ENCODE peak calls at places on chromosome 16, in eight cellular contexts. One of them, this sample, is unnamed.

GRCh38 chr16:23310744-23311143 is 8.6 kb downstream of the SCNN1B start:
- DNase-seq in tibial nerve: no peak
- DNase-seq in stomach: no peak
- DNase-seq in A549: no peak
- DNase-seq in GM12878: no peak
- DNase-seq in K562: no peak
- DNase-seq in ovary: no peak
- DNase-seq in sigmoid colon: no peak
- DNase-seq in this sample: no peak

GRCh38 chr16:86576591-86577313 is 1.6 kb upstream of the FOXL1 start:
- DNase-seq in K562: peak; percentile 15
- DNase-seq in ovary: no peak
- DNase-seq in sigmoid colon: no peak
- DNase-seq in GM12878: no peak
- DNase-seq in A549: no peak
- DNase-seq in stomach: no peak
- DNase-seq in tibial nerve: no peak
- DNase-seq in this sample: no peak

GRCh38 chr16:71230122-71230845 is at the start of gene HYDIN:
- DNase-seq in K562: peak; percentile 78
- DNase-seq in A549: peak; percentile 67
- DNase-seq in tibial nerve: no peak
- DNase-seq in stomach: no peak
- DNase-seq in GM12878: no peak
- DNase-seq in ovary: peak; percentile 26
- DNase-seq in sigmoid colon: no peak
- DNase-seq in this sample: peak; percentile 41

GRCh38 chr16:68921654-68922053 is 78.3 kb downstream of the TANGO6 start:
- DNase-seq in sigmoid colon: no peak
- DNase-seq in K562: no peak
- DNase-seq in A549: peak; percentile 90
- DNase-seq in GM12878: no peak
- DNase-seq in ovary: no peak
- DNase-seq in stomach: peak; percentile 38
- DNase-seq in tibial nerve: no peak
- DNase-seq in this sample: peak; percentile 38

GRCh38 chr16:30065943-30066881 is 652 bp downstream of the ALDOA start:
- DNase-seq in K562: peak; percentile 73
- DNase-seq in tibial nerve: peak; percentile 35
- DNase-seq in stomach: no peak
- DNase-seq in sigmoid colon: no peak
- DNase-seq in ovary: no peak
- DNase-seq in GM12878: no peak
- DNase-seq in A549: peak; percentile 43
- DNase-seq in this sample: peak; percentile 21

GRCh38 chr16:1734123-1734522 is 28.1 kb downstream of the MAPK8IP3 start:
- DNase-seq in sigmoid colon: no peak
- DNase-seq in ovary: no peak
- DNase-seq in A549: no peak
- DNase-seq in tibial nerve: no peak
- DNase-seq in K562: no peak
- DNase-seq in stomach: no peak
- DNase-seq in GM12878: no peak
- DNase-seq in this sample: no peak

GRCh38 chr16:85968041-85968920 is 69.3 kb downstream of the IRF8 start:
- DNase-seq in GM12878: no peak
- DNase-seq in stomach: no peak
- DNase-seq in sigmoid colon: no peak
- DNase-seq in K562: no peak
- DNase-seq in ovary: no peak
- DNase-seq in A549: no peak
- DNase-seq in tibial nerve: no peak
- DNase-seq in this sample: no peak

GRCh38 chr16:47109361-47109760 is 34.4 kb downstream of the NETO2 start:
- DNase-seq in K562: no peak
- DNase-seq in stomach: no peak
- DNase-seq in GM12878: no peak
- DNase-seq in A549: no peak
- DNase-seq in sigmoid colon: no peak
- DNase-seq in ovary: no peak
- DNase-seq in tibial nerve: no peak
- DNase-seq in this sample: no peak

GRCh38 chr16:22813223-22813945 is 578 bp upstream of the HS3ST2 start:
- DNase-seq in sigmoid colon: peak; percentile 67
- DNase-seq in stomach: peak; percentile 32
- DNase-seq in ovary: no peak
- DNase-seq in GM12878: no peak
- DNase-seq in A549: no peak
- DNase-seq in tibial nerve: no peak
- DNase-seq in K562: peak; percentile 47
- DNase-seq in this sample: peak; percentile 32

GRCh38 chr16:12426122-12426521 is 377.6 kb downstream of the CPPED1 start:
- DNase-seq in sigmoid colon: no peak
- DNase-seq in A549: no peak
- DNase-seq in stomach: no peak
- DNase-seq in ovary: no peak
- DNase-seq in K562: peak; percentile 43
- DNase-seq in GM12878: no peak
- DNase-seq in tibial nerve: no peak
- DNase-seq in this sample: no peak

GRCh38 chr16:29736112-29736511 is 9.7 kb downstream of the C16orf54 start:
- DNase-seq in GM12878: no peak
- DNase-seq in tibial nerve: no peak
- DNase-seq in ovary: no peak
- DNase-seq in K562: peak; percentile 15
- DNase-seq in sigmoid colon: no peak
- DNase-seq in A549: peak; percentile 16
- DNase-seq in stomach: no peak
- DNase-seq in this sample: no peak

GRCh38 chr16:23061669-23062068 is 87.6 kb downstream of the USP31 start:
- DNase-seq in GM12878: no peak
- DNase-seq in sigmoid colon: no peak
- DNase-seq in K562: no peak
- DNase-seq in tibial nerve: no peak
- DNase-seq in ovary: no peak
- DNase-seq in A549: no peak
- DNase-seq in stomach: no peak
- DNase-seq in this sample: no peak

GRCh38 chr16:73060216-73060615 is 12.3 kb upstream of the ZFHX3 start:
- DNase-seq in stomach: no peak
- DNase-seq in tibial nerve: no peak
- DNase-seq in GM12878: no peak
- DNase-seq in K562: no peak
- DNase-seq in A549: peak; percentile 40
- DNase-seq in sigmoid colon: peak; percentile 57
- DNase-seq in ovary: no peak
- DNase-seq in this sample: no peak

GRCh38 chr16:78862022-78862421 is 738.5 kb downstream of the MAF start:
- DNase-seq in GM12878: no peak
- DNase-seq in ovary: no peak
- DNase-seq in tibial nerve: no peak
- DNase-seq in stomach: no peak
- DNase-seq in K562: no peak
- DNase-seq in A549: no peak
- DNase-seq in sigmoid colon: no peak
- DNase-seq in this sample: no peak

GRCh38 chr16:2924901-2925820 is 13.4 kb downstream of the FLYWCH1 start:
- DNase-seq in A549: no peak
- DNase-seq in tibial nerve: no peak
- DNase-seq in sigmoid colon: no peak
- DNase-seq in stomach: no peak
- DNase-seq in GM12878: no peak
- DNase-seq in ovary: no peak
- DNase-seq in K562: no peak
- DNase-seq in this sample: no peak

GRCh38 chr16:13421726-13422125 is 498.2 kb upstream of the ERCC4 start:
- DNase-seq in tibial nerve: no peak
- DNase-seq in sigmoid colon: no peak
- DNase-seq in A549: no peak
- DNase-seq in ovary: no peak
- DNase-seq in GM12878: no peak
- DNase-seq in stomach: no peak
- DNase-seq in K562: no peak
- DNase-seq in this sample: no peak

GRCh38 chr16:424623-425081 is 797 bp upstream of the RAB11FIP3 start:
- DNase-seq in K562: no peak
- DNase-seq in GM12878: no peak
- DNase-seq in sigmoid colon: peak; percentile 83
- DNase-seq in tibial nerve: no peak
- DNase-seq in stomach: peak; percentile 40
- DNase-seq in ovary: peak; percentile 60
- DNase-seq in A549: peak; percentile 40
- DNase-seq in this sample: peak; percentile 44

GRCh38 chr16:71971571-71971970 is 28.6 kb downstream of the PKD1L3 start:
- DNase-seq in ovary: no peak
- DNase-seq in sigmoid colon: no peak
- DNase-seq in stomach: no peak
- DNase-seq in GM12878: no peak
- DNase-seq in A549: no peak
- DNase-seq in K562: no peak
- DNase-seq in tibial nerve: no peak
- DNase-seq in this sample: no peak

GRCh38 chr16:9033125-9033830 is 58.2 kb upstream of the HAPSTR1 start:
- DNase-seq in tibial nerve: no peak
- DNase-seq in stomach: peak; percentile 64
- DNase-seq in sigmoid colon: no peak
- DNase-seq in A549: peak; percentile 83
- DNase-seq in GM12878: no peak
- DNase-seq in ovary: no peak
- DNase-seq in K562: peak; percentile 36
- DNase-seq in this sample: peak; percentile 59

GRCh38 chr16:56611281-56611833 is 3.0 kb downstream of the MT2A start:
- DNase-seq in GM12878: no peak
- DNase-seq in sigmoid colon: no peak
- DNase-seq in tibial nerve: no peak
- DNase-seq in ovary: no peak
- DNase-seq in A549: peak; percentile 36
- DNase-seq in stomach: peak; percentile 69
- DNase-seq in K562: no peak
- DNase-seq in this sample: no peak
- H3K27ac ChIP-seq in GM12878: no peak overlapping the region
- H3K27ac ChIP-seq in sigmoid colon: peak overlapping the region; percentile 91
- H3K27ac ChIP-seq in tibial nerve: peak overlapping the region; percentile 96
- H3K27ac ChIP-seq in ovary: no peak overlapping the region
- H3K27ac ChIP-seq in A549: peak overlapping the region; percentile 96
- H3K27ac ChIP-seq in stomach: peak overlapping the region; percentile 93
- H3K27ac ChIP-seq in K562: no peak overlapping the region
- H3K27ac ChIP-seq in this sample: peak overlapping the region; percentile 89

GRCh38 chr16:48538746-48539484 is 71.1 kb downstream of the N4BP1 start:
- DNase-seq in K562: peak; percentile 37
- DNase-seq in stomach: no peak
- DNase-seq in GM12878: no peak
- DNase-seq in sigmoid colon: peak; percentile 62
- DNase-seq in ovary: no peak
- DNase-seq in tibial nerve: no peak
- DNase-seq in A549: no peak
- DNase-seq in this sample: no peak
- TF ChIP-seq EP300 in K562: no peak
- TF ChIP-seq EP300 in stomach: no peak
- TF ChIP-seq EP300 in GM12878: no peak
- TF ChIP-seq EP300 in sigmoid colon: no peak
- TF ChIP-seq EP300 in ovary: no peak
- TF ChIP-seq EP300 in tibial nerve: no peak
- TF ChIP-seq EP300 in A549: no peak
- TF ChIP-seq EP300 in this sample: no peak

DNA sequence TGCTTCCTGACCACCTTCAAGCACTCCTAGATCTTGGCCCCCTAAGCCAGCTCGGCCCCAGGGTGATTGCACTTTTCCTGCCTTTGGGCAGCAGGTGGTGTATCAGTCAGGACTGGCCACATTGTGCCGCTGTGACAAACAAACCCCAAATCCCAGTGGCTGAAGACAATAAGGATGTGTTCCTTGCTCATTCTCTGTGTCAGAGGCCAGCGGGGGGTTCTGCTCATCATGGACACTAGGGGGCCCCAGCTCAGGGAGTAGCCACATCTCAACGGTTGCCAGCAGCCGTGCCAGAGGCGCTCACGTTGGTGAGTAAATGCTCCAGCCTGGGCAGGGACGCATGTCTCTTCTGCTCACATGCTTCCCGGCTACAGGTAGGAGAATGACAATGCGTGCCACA is 60.4 kb downstream of the ZDHHC7 start:
- DNase-seq in ovary: no peak
- DNase-seq in A549: peak; percentile 66
- DNase-seq in GM12878: no peak
- DNase-seq in stomach: no peak
- DNase-seq in sigmoid colon: no peak
- DNase-seq in K562: peak; percentile 65
- DNase-seq in tibial nerve: no peak
- DNase-seq in this sample: no peak
- TF ChIP-seq CTCF in ovary: no peak
- TF ChIP-seq CTCF in A549: peak; percentile 19
- TF ChIP-seq CTCF in GM12878: peak; percentile 8
- TF ChIP-seq CTCF in stomach: no peak
- TF ChIP-seq CTCF in sigmoid colon: no peak
- TF ChIP-seq CTCF in K562: peak; percentile 51
- TF ChIP-seq CTCF in tibial nerve: no peak
- TF ChIP-seq CTCF in this sample: no peak

GRCh38 chr16:67116388-67117311 is 6.9 kb downstream of the PHAF1 start:
- DNase-seq in GM12878: no peak
- DNase-seq in tibial nerve: no peak
- DNase-seq in A549: no peak
- DNase-seq in sigmoid colon: peak; percentile 10
- DNase-seq in K562: no peak
- DNase-seq in ovary: no peak
- DNase-seq in stomach: no peak
- DNase-seq in this sample: no peak

GRCh38 chr16:67112591-67113399 is 3.1 kb downstream of the PHAF1 start:
- DNase-seq in K562: no peak
- DNase-seq in A549: no peak
- DNase-seq in stomach: no peak
- DNase-seq in tibial nerve: no peak
- DNase-seq in GM12878: no peak
- DNase-seq in sigmoid colon: no peak
- DNase-seq in ovary: no peak
- DNase-seq in this sample: no peak

GRCh38 chr16:67117716-67118115 is 8.0 kb downstream of the PHAF1 start:
- DNase-seq in GM12878: no peak
- DNase-seq in K562: no peak
- DNase-seq in stomach: no peak
- DNase-seq in tibial nerve: no peak
- DNase-seq in A549: no peak
- DNase-seq in sigmoid colon: peak; percentile 21
- DNase-seq in ovary: no peak
- DNase-seq in this sample: no peak

GRCh38 chr16:67114793-67115192 is 5.1 kb downstream of the PHAF1 start:
- DNase-seq in stomach: no peak
- DNase-seq in sigmoid colon: no peak
- DNase-seq in K562: no peak
- DNase-seq in tibial nerve: no peak
- DNase-seq in GM12878: no peak
- DNase-seq in ovary: no peak
- DNase-seq in A549: no peak
- DNase-seq in this sample: no peak

DNA sequence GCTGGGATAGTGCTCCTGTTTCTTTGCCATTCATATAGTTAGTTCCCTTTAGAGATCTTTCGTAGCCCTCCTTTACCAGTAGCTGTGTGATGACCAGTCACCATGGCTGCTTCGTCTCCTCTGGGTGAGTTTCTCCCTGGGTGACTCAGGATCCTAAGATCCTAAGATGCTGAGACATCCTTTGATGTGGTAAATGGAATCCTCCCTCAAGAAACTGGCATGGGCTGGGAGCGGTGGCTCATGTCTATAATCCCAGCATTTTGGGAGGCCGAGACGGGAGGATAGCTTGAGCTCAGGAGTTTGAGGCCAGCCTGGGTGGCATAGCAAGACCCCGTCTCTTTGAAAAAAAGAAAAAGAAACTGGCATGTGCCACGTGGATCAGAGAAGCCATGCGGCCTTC is 5.9 kb downstream of the PHAF1 start:
- DNase-seq in A549: peak; percentile 58
- DNase-seq in sigmoid colon: peak; percentile 33
- DNase-seq in K562: no peak
- DNase-seq in tibial nerve: no peak
- DNase-seq in ovary: no peak
- DNase-seq in stomach: no peak
- DNase-seq in GM12878: no peak
- DNase-seq in this sample: no peak
- H3K27ac ChIP-seq in A549: peak overlapping the region; percentile 3
- H3K27ac ChIP-seq in sigmoid colon: no peak overlapping the region
- H3K27ac ChIP-seq in K562: no peak overlapping the region
- H3K27ac ChIP-seq in tibial nerve: no peak overlapping the region
- H3K27ac ChIP-seq in ovary: no peak overlapping the region
- H3K27ac ChIP-seq in stomach: no peak overlapping the region
- H3K27ac ChIP-seq in GM12878: no peak overlapping the region
- H3K27ac ChIP-seq in this sample: no peak overlapping the region